ENCODE peak calls at places on chromosome 15, in seven cellular contexts. One of them, this sample, is unnamed.
A peak's percentile ranks its signal among the peaks of the same experiment; 100 is the strongest.

GRCh38 chr15:42080585-42081462 is 13.5 kb downstream of the PLA2G4D start:
- DNase-seq in body of pancreas: no peak
- DNase-seq in GM06990: no peak
- DNase-seq in psoas muscle: no peak
- DNase-seq in K562: no peak
- DNase-seq in MM.1S: no peak
- DNase-seq in heart left ventricle: no peak
- DNase-seq in this sample: peak; percentile 5

GRCh38 chr15:60396964-60397771 is 618 bp downstream of the ANXA2 start:
- DNase-seq in body of pancreas: peak; percentile 64
- DNase-seq in GM06990: peak; percentile 73
- DNase-seq in psoas muscle: peak; percentile 90
- DNase-seq in K562: peak; percentile 79
- DNase-seq in MM.1S: peak; percentile 77
- DNase-seq in heart left ventricle: peak; percentile 80
- DNase-seq in this sample: peak; percentile 71

GRCh38 chr15:100463515-100463914 is 65.2 kb downstream of the CERS3 start:
- DNase-seq in body of pancreas: no peak
- DNase-seq in GM06990: no peak
- DNase-seq in psoas muscle: no peak
- DNase-seq in K562: no peak
- DNase-seq in MM.1S: no peak
- DNase-seq in heart left ventricle: no peak
- DNase-seq in this sample: no peak

GRCh38 chr15:60255390-60255789 is 142.4 kb downstream of the ANXA2 start:
- DNase-seq in body of pancreas: peak; percentile 22
- DNase-seq in GM06990: peak; percentile 26
- DNase-seq in psoas muscle: no peak
- DNase-seq in K562: no peak
- DNase-seq in MM.1S: peak; percentile 87
- DNase-seq in heart left ventricle: no peak
- DNase-seq in this sample: peak; percentile 6

GRCh38 chr15:29269485-29270168 is at the start of gene NSMCE3:
- DNase-seq in body of pancreas: peak; percentile 90
- DNase-seq in GM06990: peak; percentile 98
- DNase-seq in psoas muscle: peak; percentile 95
- DNase-seq in K562: peak; percentile 86
- DNase-seq in MM.1S: peak; percentile 96
- DNase-seq in heart left ventricle: peak; percentile 92
- DNase-seq in this sample: peak; percentile 89

GRCh38 chr15:58909616-58910015 is 23.9 kb downstream of the SLTM start:
- DNase-seq in body of pancreas: no peak
- DNase-seq in GM06990: no peak
- DNase-seq in psoas muscle: no peak
- DNase-seq in K562: no peak
- DNase-seq in MM.1S: no peak
- DNase-seq in heart left ventricle: no peak
- DNase-seq in this sample: peak; percentile 22

GRCh38 chr15:87038404-87038803 is 958.7 kb downstream of the AGBL1 start:
- DNase-seq in body of pancreas: no peak
- DNase-seq in GM06990: no peak
- DNase-seq in psoas muscle: no peak
- DNase-seq in K562: no peak
- DNase-seq in MM.1S: no peak
- DNase-seq in heart left ventricle: no peak
- DNase-seq in this sample: no peak

GRCh38 chr15:95883064-95883463 is 447.4 kb upstream of the NR2F2 start:
- DNase-seq in body of pancreas: no peak
- DNase-seq in GM06990: no peak
- DNase-seq in psoas muscle: no peak
- DNase-seq in K562: no peak
- DNase-seq in MM.1S: no peak
- DNase-seq in heart left ventricle: no peak
- DNase-seq in this sample: no peak

GRCh38 chr15:60614862-60615771 is 136.2 kb upstream of the ICE2 start:
- DNase-seq in body of pancreas: peak; percentile 44
- DNase-seq in GM06990: no peak
- DNase-seq in psoas muscle: no peak
- DNase-seq in K562: peak; percentile 57
- DNase-seq in MM.1S: no peak
- DNase-seq in heart left ventricle: no peak
- DNase-seq in this sample: no peak

GRCh38 chr15:101669744-101670143 is 17.6 kb upstream of the TM2D3 start:
- DNase-seq in body of pancreas: no peak
- DNase-seq in GM06990: no peak
- DNase-seq in psoas muscle: no peak
- DNase-seq in K562: no peak
- DNase-seq in MM.1S: no peak
- DNase-seq in heart left ventricle: no peak
- DNase-seq in this sample: peak; percentile 51

GRCh38 chr15:51888593-51889195 is 59.2 kb downstream of the TMOD3 start:
- DNase-seq in body of pancreas: no peak
- DNase-seq in GM06990: no peak
- DNase-seq in psoas muscle: no peak
- DNase-seq in K562: peak; percentile 28
- DNase-seq in MM.1S: peak; percentile 21
- DNase-seq in heart left ventricle: no peak
- DNase-seq in this sample: peak; percentile 49

GRCh38 chr15:94478763-94479162 is 247.4 kb downstream of the MCTP2 start:
- DNase-seq in body of pancreas: no peak
- DNase-seq in GM06990: no peak
- DNase-seq in psoas muscle: no peak
- DNase-seq in K562: no peak
- DNase-seq in MM.1S: no peak
- DNase-seq in heart left ventricle: no peak
- DNase-seq in this sample: no peak

GRCh38 chr15:101482526-101483371 is 6.8 kb downstream of the PCSK6 start:
- DNase-seq in body of pancreas: no peak
- DNase-seq in GM06990: no peak
- DNase-seq in psoas muscle: peak; percentile 81
- DNase-seq in K562: no peak
- DNase-seq in MM.1S: no peak
- DNase-seq in heart left ventricle: no peak
- DNase-seq in this sample: no peak

GRCh38 chr15:31111091-31111647 is 9.6 kb upstream of the TRPM1 start:
- DNase-seq in body of pancreas: no peak
- DNase-seq in GM06990: no peak
- DNase-seq in psoas muscle: no peak
- DNase-seq in K562: no peak
- DNase-seq in MM.1S: no peak
- DNase-seq in heart left ventricle: no peak
- DNase-seq in this sample: peak; percentile 10
- H3K36me3 ChIP-seq in body of pancreas: no peaks in the 10 kb centered on the region
- H3K36me3 ChIP-seq in GM06990: no peaks in the 10 kb centered on the region
- H3K36me3 ChIP-seq in psoas muscle: no peaks in the 10 kb centered on the region
- H3K36me3 ChIP-seq in K562: no peaks in the 10 kb centered on the region
- H3K36me3 ChIP-seq in MM.1S: no peaks in the 10 kb centered on the region
- H3K36me3 ChIP-seq in heart left ventricle: no peaks in the 10 kb centered on the region
- H3K36me3 ChIP-seq in this sample: no peaks in the 10 kb centered on the region

GRCh38 chr15:72199721-72200212 is 2.2 kb upstream of the GRAMD2A start:
- DNase-seq in body of pancreas: peak; percentile 85
- DNase-seq in GM06990: peak; percentile 38
- DNase-seq in psoas muscle: peak; percentile 88
- DNase-seq in K562: peak; percentile 71
- DNase-seq in MM.1S: peak; percentile 66
- DNase-seq in heart left ventricle: peak; percentile 84
- DNase-seq in this sample: peak; percentile 54
- H3K36me3 ChIP-seq in body of pancreas: peaks cover 26% of the 10 kb centered on the region
- H3K36me3 ChIP-seq in GM06990: peaks cover 58% of the 10 kb centered on the region
- H3K36me3 ChIP-seq in psoas muscle: peaks cover 13% of the 10 kb centered on the region
- H3K36me3 ChIP-seq in K562: peaks cover 69% of the 10 kb centered on the region
- H3K36me3 ChIP-seq in MM.1S: peaks cover 12% of the 10 kb centered on the region
- H3K36me3 ChIP-seq in heart left ventricle: peaks cover 15% of the 10 kb centered on the region
- H3K36me3 ChIP-seq in this sample: peaks cover 45% of the 10 kb centered on the region

DNA sequence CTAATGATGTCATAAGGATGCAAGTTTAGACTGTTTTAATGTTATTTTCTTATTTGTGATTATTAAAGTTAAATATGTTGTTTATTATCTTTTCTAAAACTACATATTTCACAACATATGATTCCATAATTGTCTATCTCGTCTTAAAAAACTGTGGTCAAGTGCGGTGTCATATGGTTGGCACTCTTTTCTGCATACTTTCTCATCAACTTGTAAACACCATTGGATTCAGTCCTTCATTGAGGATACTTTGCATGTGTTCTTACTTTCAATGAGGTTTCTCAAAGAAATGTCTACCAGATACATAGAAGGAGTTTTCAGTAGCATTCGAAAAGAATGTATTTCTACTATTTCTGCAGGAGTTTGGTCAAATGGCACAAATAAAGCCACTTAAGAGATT is 22.0 kb upstream of the ALPK3 start:
- DNase-seq in body of pancreas: no peak
- DNase-seq in GM06990: no peak
- DNase-seq in psoas muscle: no peak
- DNase-seq in K562: no peak
- DNase-seq in MM.1S: no peak
- DNase-seq in heart left ventricle: no peak
- DNase-seq in this sample: no peak
- H3K36me3 ChIP-seq in body of pancreas: peaks cover 32% of the 10 kb centered on the region
- H3K36me3 ChIP-seq in GM06990: peaks cover 36% of the 10 kb centered on the region
- H3K36me3 ChIP-seq in psoas muscle: peaks cover 3% of the 10 kb centered on the region
- H3K36me3 ChIP-seq in K562: peaks cover 82% of the 10 kb centered on the region
- H3K36me3 ChIP-seq in MM.1S: peaks cover 4% of the 10 kb centered on the region
- H3K36me3 ChIP-seq in heart left ventricle: peaks cover 24% of the 10 kb centered on the region
- H3K36me3 ChIP-seq in this sample: peaks cover 22% of the 10 kb centered on the region

GRCh38 chr15:68195336-68196112 is 9.6 kb downstream of the CALML4 start:
- DNase-seq in body of pancreas: no peak
- DNase-seq in GM06990: no peak
- DNase-seq in psoas muscle: no peak
- DNase-seq in K562: no peak
- DNase-seq in MM.1S: no peak
- DNase-seq in heart left ventricle: no peak
- DNase-seq in this sample: no peak

GRCh38 chr15:68190048-68190447 is 15.1 kb downstream of the CALML4 start:
- DNase-seq in body of pancreas: no peak
- DNase-seq in GM06990: no peak
- DNase-seq in psoas muscle: no peak
- DNase-seq in K562: no peak
- DNase-seq in MM.1S: peak; percentile 57
- DNase-seq in heart left ventricle: no peak
- DNase-seq in this sample: no peak

GRCh38 chr15:68192804-68193521 is 12.2 kb downstream of the CALML4 start:
- DNase-seq in body of pancreas: no peak
- DNase-seq in GM06990: no peak
- DNase-seq in psoas muscle: peak; percentile 58
- DNase-seq in K562: no peak
- DNase-seq in MM.1S: no peak
- DNase-seq in heart left ventricle: peak; percentile 60
- DNase-seq in this sample: no peak

GRCh38 chr15:68191555-68191954 is 13.6 kb downstream of the CALML4 start:
- DNase-seq in body of pancreas: no peak
- DNase-seq in GM06990: no peak
- DNase-seq in psoas muscle: no peak
- DNase-seq in K562: no peak
- DNase-seq in MM.1S: no peak
- DNase-seq in heart left ventricle: no peak
- DNase-seq in this sample: no peak

DNA sequence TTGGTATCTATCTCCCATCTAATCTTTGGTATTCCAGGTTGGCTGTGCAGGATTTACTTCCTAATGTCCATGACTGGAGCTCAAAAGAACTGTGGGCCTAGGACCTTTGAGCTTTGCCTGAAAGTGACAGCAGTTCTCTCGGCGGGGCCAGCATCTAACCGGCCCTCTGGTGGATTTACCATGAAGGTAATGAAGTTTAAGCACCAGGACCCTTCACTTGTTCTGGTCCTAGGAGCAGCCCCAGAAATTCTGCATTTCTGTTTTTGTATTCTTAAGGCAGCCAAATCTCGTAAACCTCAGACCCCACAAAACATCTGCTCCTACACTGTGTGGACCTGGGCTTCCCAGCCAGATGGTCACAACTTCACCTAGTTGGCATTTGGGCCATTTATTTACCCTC is 13.0 kb downstream of the CALML4 start:
- DNase-seq in body of pancreas: no peak
- DNase-seq in GM06990: no peak
- DNase-seq in psoas muscle: no peak
- DNase-seq in K562: no peak
- DNase-seq in MM.1S: no peak
- DNase-seq in heart left ventricle: no peak
- DNase-seq in this sample: no peak
- H3K36me3 ChIP-seq in body of pancreas: no peaks in the 10 kb centered on the region
- H3K36me3 ChIP-seq in GM06990: peaks cover 25% of the 10 kb centered on the region
- H3K36me3 ChIP-seq in psoas muscle: no peaks in the 10 kb centered on the region
- H3K36me3 ChIP-seq in K562: peaks cover 83% of the 10 kb centered on the region
- H3K36me3 ChIP-seq in MM.1S: peaks cover 10% of the 10 kb centered on the region
- H3K36me3 ChIP-seq in heart left ventricle: peaks cover 7% of the 10 kb centered on the region
- H3K36me3 ChIP-seq in this sample: peaks cover 8% of the 10 kb centered on the region

GRCh38 chr15:32824777-32825176 is 107.0 kb downstream of the GREM1 start:
- DNase-seq in body of pancreas: no peak
- DNase-seq in GM06990: no peak
- DNase-seq in psoas muscle: no peak
- DNase-seq in K562: no peak
- DNase-seq in MM.1S: no peak
- DNase-seq in heart left ventricle: no peak
- DNase-seq in this sample: peak; percentile 61
- H3K36me3 ChIP-seq in body of pancreas: no peaks in the 10 kb centered on the region
- H3K36me3 ChIP-seq in GM06990: no peaks in the 10 kb centered on the region
- H3K36me3 ChIP-seq in psoas muscle: no peaks in the 10 kb centered on the region
- H3K36me3 ChIP-seq in K562: no peaks in the 10 kb centered on the region
- H3K36me3 ChIP-seq in MM.1S: no peaks in the 10 kb centered on the region
- H3K36me3 ChIP-seq in heart left ventricle: no peaks in the 10 kb centered on the region
- H3K36me3 ChIP-seq in this sample: no peaks in the 10 kb centered on the region

GRCh38 chr15:81500081-81500480 is 126.1 kb upstream of the TMC3 start:
- DNase-seq in body of pancreas: no peak
- DNase-seq in GM06990: no peak
- DNase-seq in psoas muscle: no peak
- DNase-seq in K562: no peak
- DNase-seq in MM.1S: no peak
- DNase-seq in heart left ventricle: no peak
- DNase-seq in this sample: no peak
- H3K36me3 ChIP-seq in body of pancreas: no peaks in the 10 kb centered on the region
- H3K36me3 ChIP-seq in GM06990: no peaks in the 10 kb centered on the region
- H3K36me3 ChIP-seq in psoas muscle: no peaks in the 10 kb centered on the region
- H3K36me3 ChIP-seq in K562: no peaks in the 10 kb centered on the region
- H3K36me3 ChIP-seq in MM.1S: no peaks in the 10 kb centered on the region
- H3K36me3 ChIP-seq in heart left ventricle: no peaks in the 10 kb centered on the region
- H3K36me3 ChIP-seq in this sample: no peaks in the 10 kb centered on the region

GRCh38 chr15:81316267-81316666 is 7.7 kb downstream of the STARD5 start:
- DNase-seq in body of pancreas: no peak
- DNase-seq in GM06990: no peak
- DNase-seq in psoas muscle: no peak
- DNase-seq in K562: no peak
- DNase-seq in MM.1S: no peak
- DNase-seq in heart left ventricle: no peak
- DNase-seq in this sample: no peak
- H3K36me3 ChIP-seq in body of pancreas: peaks cover 7% of the 10 kb centered on the region
- H3K36me3 ChIP-seq in GM06990: peaks cover 26% of the 10 kb centered on the region
- H3K36me3 ChIP-seq in psoas muscle: no peaks in the 10 kb centered on the region
- H3K36me3 ChIP-seq in K562: peaks cover 14% of the 10 kb centered on the region
- H3K36me3 ChIP-seq in MM.1S: peaks cover 36% of the 10 kb centered on the region
- H3K36me3 ChIP-seq in heart left ventricle: peaks cover 9% of the 10 kb centered on the region
- H3K36me3 ChIP-seq in this sample: peaks cover 20% of the 10 kb centered on the region

This sample was measured in fibroblast of lung.